ENCODE peak calls at places on chromosome 4, in four cellular contexts. One of them, this sample, is unnamed.
A peak's percentile ranks its signal among the peaks of the same experiment; 100 is the strongest.

GRCh38 chr4:111689731-111690130 is 455.5 kb upstream of the FAM241A start:
- DNase-seq in OCI-LY7: no peak
- DNase-seq in mucosa of descending colon: no peak
- DNase-seq in right lobe of liver: no peak
- DNase-seq in this sample: no peak

GRCh38 chr4:146243141-146243882 is 29.0 kb downstream of the REELD1 start:
- DNase-seq in OCI-LY7: peak; percentile 10
- DNase-seq in mucosa of descending colon: peak; percentile 35
- DNase-seq in right lobe of liver: no peak
- DNase-seq in this sample: no peak

GRCh38 chr4:182085051-182085480 is 158.1 kb upstream of the TENM3 start:
- DNase-seq in right lobe of liver: no peak
- DNase-seq in OCI-LY7: no peak
- DNase-seq in mucosa of descending colon: no peak
- DNase-seq in this sample: no peak

GRCh38 chr4:118849867-118850812 is 14.2 kb upstream of the SEC24D start:
- DNase-seq in right lobe of liver: no peak
- DNase-seq in OCI-LY7: peak; percentile 59
- DNase-seq in mucosa of descending colon: no peak
- DNase-seq in this sample: no peak

GRCh38 chr4:168259096-168259495 is 59.5 kb downstream of the DDX60 start:
- DNase-seq in right lobe of liver: no peak
- DNase-seq in mucosa of descending colon: no peak
- DNase-seq in OCI-LY7: no peak
- DNase-seq in this sample: no peak

GRCh38 chr4:152081024-152081423 is 320.2 kb upstream of the GATB start:
- DNase-seq in right lobe of liver: no peak
- DNase-seq in mucosa of descending colon: no peak
- DNase-seq in OCI-LY7: no peak
- DNase-seq in this sample: no peak

GRCh38 chr4:118834960-118835895 is 698 bp downstream of the SEC24D start:
- DNase-seq in OCI-LY7: peak; percentile 65
- DNase-seq in mucosa of descending colon: peak; percentile 61
- DNase-seq in right lobe of liver: peak; percentile 76
- DNase-seq in this sample: peak; percentile 69

GRCh38 chr4:80685219-80685618 is 345.3 kb upstream of the BMP3 start:
- DNase-seq in right lobe of liver: no peak
- DNase-seq in OCI-LY7: peak; percentile 61
- DNase-seq in mucosa of descending colon: no peak
- DNase-seq in this sample: no peak

GRCh38 chr4:123849495-123849894 is 452.9 kb downstream of the SPRY1 start:
- DNase-seq in mucosa of descending colon: no peak
- DNase-seq in OCI-LY7: no peak
- DNase-seq in right lobe of liver: no peak
- DNase-seq in this sample: no peak

GRCh38 chr4:115950806-115951205 is 837.4 kb upstream of the NDST4 start:
- DNase-seq in OCI-LY7: no peak
- DNase-seq in mucosa of descending colon: no peak
- DNase-seq in right lobe of liver: no peak
- DNase-seq in this sample: no peak

GRCh38 chr4:103786014-103786413 is 66.2 kb upstream of the TACR3 start:
- DNase-seq in right lobe of liver: no peak
- DNase-seq in OCI-LY7: peak; percentile 59
- DNase-seq in mucosa of descending colon: no peak
- DNase-seq in this sample: no peak

GRCh38 chr4:156931267-156931666 is 40.3 kb downstream of the PDGFC start:
- DNase-seq in OCI-LY7: no peak
- DNase-seq in mucosa of descending colon: no peak
- DNase-seq in right lobe of liver: no peak
- DNase-seq in this sample: no peak

GRCh38 chr4:41644915-41645295 is 103.6 kb downstream of the PHOX2B start:
- DNase-seq in mucosa of descending colon: no peak
- DNase-seq in right lobe of liver: no peak
- DNase-seq in OCI-LY7: no peak
- DNase-seq in this sample: no peak

GRCh38 chr4:150799207-150799606 is 215.9 kb downstream of the LRBA start:
- DNase-seq in mucosa of descending colon: no peak
- DNase-seq in OCI-LY7: no peak
- DNase-seq in right lobe of liver: no peak
- DNase-seq in this sample: no peak

GRCh38 chr4:74023709-74024108 is 14.8 kb downstream of the CXCL3 start:
- DNase-seq in right lobe of liver: no peak
- DNase-seq in OCI-LY7: no peak
- DNase-seq in mucosa of descending colon: no peak
- DNase-seq in this sample: no peak

GRCh38 chr4:57639566-57640328 is 529.6 kb upstream of the IGFBP7 start:
- DNase-seq in right lobe of liver: no peak
- DNase-seq in mucosa of descending colon: peak; percentile 35
- DNase-seq in OCI-LY7: no peak
- DNase-seq in this sample: no peak

GRCh38 chr4:76748649-76749048 is 149.3 kb downstream of the SOWAHB start:
- DNase-seq in OCI-LY7: peak; percentile 9
- DNase-seq in mucosa of descending colon: peak; percentile 56
- DNase-seq in right lobe of liver: peak; percentile 73
- DNase-seq in this sample: peak; percentile 42

DNA sequence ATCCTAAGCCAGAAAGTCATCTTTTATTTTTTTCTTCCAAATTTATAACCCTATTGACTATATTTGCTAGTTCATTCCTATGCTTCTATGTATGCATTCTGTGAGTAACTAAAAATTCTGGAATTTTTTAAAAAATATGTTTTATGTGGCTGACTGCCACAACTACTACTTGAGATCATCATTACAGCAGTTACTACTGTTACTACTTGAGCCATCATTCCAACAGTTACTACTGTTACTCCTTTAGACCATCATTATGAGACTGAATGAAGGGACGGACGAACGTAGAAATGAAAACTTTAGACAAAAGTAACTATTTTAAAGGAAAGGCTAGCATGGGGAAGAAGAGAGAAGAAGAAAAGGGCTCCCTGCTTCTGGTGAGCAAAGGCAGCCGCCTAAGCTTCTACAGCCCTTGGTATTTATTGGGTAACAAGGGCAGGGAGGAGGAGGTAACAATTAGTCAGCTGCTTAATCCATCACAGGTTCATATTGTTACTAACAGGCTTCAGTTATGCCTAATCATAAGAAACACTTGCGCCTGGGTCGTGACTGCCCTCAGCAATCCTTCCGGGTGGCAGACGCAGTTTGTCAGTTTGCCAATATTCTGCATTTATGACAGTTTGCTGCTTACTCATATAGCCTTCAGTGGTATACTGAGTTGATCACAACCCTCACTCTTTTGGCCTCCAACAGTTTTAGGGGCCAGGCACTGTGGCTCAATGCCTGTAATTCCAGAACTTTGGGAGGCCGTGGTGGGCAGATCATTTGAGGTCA is 80.5 kb downstream of the PDLIM5 start:
- DNase-seq in mucosa of descending colon: peak; percentile 36
- DNase-seq in right lobe of liver: no peak
- DNase-seq in OCI-LY7: no peak
- DNase-seq in this sample: no peak
- H3K4me1 ChIP-seq in mucosa of descending colon: peaks cover 11% of the 10 kb centered on the region
- H3K4me1 ChIP-seq in right lobe of liver: no peaks in the 10 kb centered on the region
- H3K4me1 ChIP-seq in OCI-LY7: no peaks in the 10 kb centered on the region
- H3K4me1 ChIP-seq in this sample: peaks cover 65% of the 10 kb centered on the region

GRCh38 chr4:34880246-34880645 is 1364.1 kb downstream of the ARAP2 start:
- DNase-seq in right lobe of liver: no peak
- DNase-seq in mucosa of descending colon: no peak
- DNase-seq in OCI-LY7: no peak
- DNase-seq in this sample: no peak
- H3K36me3 ChIP-seq in right lobe of liver: no peaks in the 10 kb centered on the region
- H3K36me3 ChIP-seq in mucosa of descending colon: no peaks in the 10 kb centered on the region
- H3K36me3 ChIP-seq in OCI-LY7: no peaks in the 10 kb centered on the region
- H3K36me3 ChIP-seq in this sample: no peaks in the 10 kb centered on the region

DNA sequence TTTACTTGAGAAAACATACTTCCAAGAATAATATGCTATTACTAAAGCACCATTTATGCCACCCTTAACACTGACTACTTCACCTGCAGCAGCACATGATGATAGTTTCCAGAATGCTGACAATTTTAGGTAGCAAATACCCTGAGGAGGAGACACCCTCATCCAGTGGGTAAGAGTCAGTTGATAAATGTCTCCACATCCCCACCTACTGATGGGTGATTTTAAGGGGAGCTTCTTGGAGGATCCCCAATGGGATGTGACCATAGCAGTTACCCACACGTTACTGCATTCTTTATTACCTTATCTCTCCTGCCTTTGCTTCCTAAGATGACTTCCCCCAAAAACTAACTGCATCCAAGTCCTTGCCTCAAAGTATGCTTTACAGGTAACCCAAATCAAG is 131.2 kb upstream of the SMARCAD1 start:
- DNase-seq in mucosa of descending colon: no peak
- DNase-seq in OCI-LY7: peak; percentile 0
- DNase-seq in right lobe of liver: no peak
- DNase-seq in this sample: no peak
- TF ChIP-seq CTCF in mucosa of descending colon: no peak
- TF ChIP-seq CTCF in OCI-LY7: no peak
- TF ChIP-seq CTCF in right lobe of liver: no peak
- TF ChIP-seq CTCF in this sample: no peak

DNA sequence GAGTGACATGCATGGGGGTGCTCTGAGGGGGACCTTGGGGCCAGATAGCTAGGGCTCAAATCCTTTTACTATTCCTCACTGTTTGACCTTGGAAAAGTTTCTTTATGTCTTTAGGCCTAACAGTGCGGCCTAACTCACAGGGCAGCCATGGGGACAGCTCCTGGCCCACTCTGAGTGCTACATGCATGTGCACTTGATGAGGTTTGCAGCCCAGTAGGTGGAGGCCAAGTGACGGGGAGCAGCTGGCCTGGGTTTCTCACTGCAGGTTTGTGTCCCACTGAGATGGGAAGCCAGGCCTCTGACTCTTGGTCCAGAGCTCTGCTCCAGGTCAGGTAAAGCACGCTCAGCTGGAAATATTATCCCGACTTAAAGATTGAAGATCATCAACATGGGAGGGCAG is 102.8 kb downstream of the SLC2A9 start:
- DNase-seq in mucosa of descending colon: no peak
- DNase-seq in right lobe of liver: no peak
- DNase-seq in OCI-LY7: no peak
- DNase-seq in this sample: no peak
- H3K4me1 ChIP-seq in mucosa of descending colon: no peaks in the 10 kb centered on the region
- H3K4me1 ChIP-seq in right lobe of liver: no peaks in the 10 kb centered on the region
- H3K4me1 ChIP-seq in OCI-LY7: no peaks in the 10 kb centered on the region
- H3K4me1 ChIP-seq in this sample: no peaks in the 10 kb centered on the region

GRCh38 chr4:128787509-128788311 is 21.8 kb upstream of the JADE1 start:
- DNase-seq in right lobe of liver: no peak
- DNase-seq in mucosa of descending colon: no peak
- DNase-seq in OCI-LY7: no peak
- DNase-seq in this sample: no peak
- H3K36me3 ChIP-seq in right lobe of liver: no peaks in the 10 kb centered on the region
- H3K36me3 ChIP-seq in mucosa of descending colon: no peaks in the 10 kb centered on the region
- H3K36me3 ChIP-seq in OCI-LY7: no peaks in the 10 kb centered on the region
- H3K36me3 ChIP-seq in this sample: no peaks in the 10 kb centered on the region

GRCh38 chr4:15676899-15677298 is 4.7 kb upstream of the FAM200B start:
- DNase-seq in right lobe of liver: no peak
- DNase-seq in mucosa of descending colon: no peak
- DNase-seq in OCI-LY7: no peak
- DNase-seq in this sample: no peak

GRCh38 chr4:15673337-15673736 is 8.3 kb upstream of the FAM200B start:
- DNase-seq in right lobe of liver: no peak
- DNase-seq in mucosa of descending colon: no peak
- DNase-seq in OCI-LY7: no peak
- DNase-seq in this sample: no peak

GRCh38 chr4:15674926-15675325 is 6.7 kb upstream of the FAM200B start:
- DNase-seq in OCI-LY7: peak; percentile 54
- DNase-seq in right lobe of liver: no peak
- DNase-seq in mucosa of descending colon: no peak
- DNase-seq in this sample: no peak

GRCh38 chr4:15676039-15676438 is 5.6 kb upstream of the FAM200B start:
- DNase-seq in mucosa of descending colon: no peak
- DNase-seq in right lobe of liver: no peak
- DNase-seq in OCI-LY7: no peak
- DNase-seq in this sample: no peak

DNA sequence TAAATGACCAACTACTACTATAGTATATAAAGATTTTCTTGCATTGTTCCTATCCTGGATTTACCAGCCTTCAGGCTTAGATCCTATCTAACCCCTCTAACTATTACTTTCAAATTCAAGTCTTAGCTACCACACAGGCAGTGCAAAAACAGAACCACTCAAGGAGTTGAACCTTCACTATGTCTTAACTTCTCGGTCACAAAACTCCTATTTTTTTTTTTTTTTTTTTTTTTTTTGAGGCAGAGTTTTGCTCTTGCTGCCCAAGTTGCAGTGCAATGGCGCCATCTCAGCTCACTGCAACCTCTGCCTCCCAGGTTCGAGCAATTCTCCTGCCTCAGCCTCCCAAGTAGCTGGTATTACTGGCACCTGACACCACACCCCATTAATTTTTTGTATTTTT is 6.3 kb upstream of the FAM200B start:
- DNase-seq in OCI-LY7: peak; percentile 49
- DNase-seq in mucosa of descending colon: no peak
- DNase-seq in right lobe of liver: no peak
- DNase-seq in this sample: no peak
- TF ChIP-seq CTCF in OCI-LY7: no peak
- TF ChIP-seq CTCF in mucosa of descending colon: no peak
- TF ChIP-seq CTCF in right lobe of liver: no peak
- TF ChIP-seq CTCF in this sample: no peak

GRCh38 chr4:185782523-185782922 is 29.5 kb downstream of the SORBS2 start:
- DNase-seq in right lobe of liver: no peak
- DNase-seq in mucosa of descending colon: no peak
- DNase-seq in OCI-LY7: no peak
- DNase-seq in this sample: no peak

GRCh38 chr4:185786422-185786821 is 25.6 kb downstream of the SORBS2 start:
- DNase-seq in OCI-LY7: no peak
- DNase-seq in mucosa of descending colon: no peak
- DNase-seq in right lobe of liver: no peak
- DNase-seq in this sample: no peak

GRCh38 chr4:185780472-185780871 is 31.5 kb downstream of the SORBS2 start:
- DNase-seq in OCI-LY7: no peak
- DNase-seq in right lobe of liver: no peak
- DNase-seq in mucosa of descending colon: no peak
- DNase-seq in this sample: no peak

GRCh38 chr4:185781555-185782215 is 30.3 kb downstream of the SORBS2 start:
- DNase-seq in OCI-LY7: no peak
- DNase-seq in mucosa of descending colon: no peak
- DNase-seq in right lobe of liver: no peak
- DNase-seq in this sample: no peak

DNA sequence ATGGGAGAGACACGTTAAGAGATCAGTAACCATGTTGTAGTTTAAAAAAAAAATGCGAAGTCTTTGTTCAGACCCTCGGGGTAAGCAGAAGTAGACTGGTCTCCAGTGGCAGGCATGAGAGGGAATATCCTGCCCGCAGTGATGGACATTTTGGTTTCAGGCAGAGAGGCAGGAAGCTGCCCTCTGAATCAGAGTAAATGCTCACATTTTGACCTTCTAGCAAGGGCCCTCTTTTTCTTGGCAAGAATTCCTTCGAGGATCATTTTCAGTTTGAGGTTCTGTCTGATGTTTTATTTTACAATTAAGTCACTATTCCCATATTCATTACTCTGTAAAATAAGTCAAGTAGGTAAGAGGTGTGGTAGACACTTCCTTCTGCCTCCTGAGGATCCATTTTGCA is 28.4 kb downstream of the SORBS2 start:
- DNase-seq in right lobe of liver: no peak
- DNase-seq in OCI-LY7: no peak
- DNase-seq in mucosa of descending colon: no peak
- DNase-seq in this sample: no peak
- H3K4me1 ChIP-seq in right lobe of liver: no peaks in the 10 kb centered on the region
- H3K4me1 ChIP-seq in OCI-LY7: no peaks in the 10 kb centered on the region
- H3K4me1 ChIP-seq in mucosa of descending colon: no peaks in the 10 kb centered on the region
- H3K4me1 ChIP-seq in this sample: peaks cover 12% of the 10 kb centered on the region

This sample was measured in pancreas.